ENCODE peak calls at places on chromosomes 6 and 20, in eight cellular contexts. T, C, X, Y, H, M, D and S are unnamed samples.

GRCh38 chr20:64131406-64131805 is 24.0 kb upstream of the NPBWR2 start:
- DNase-seq in T (no peak), C (no peak), X (no peak), Y (no peak), H (peak; percentile 1), M (no peak), D (no peak), S (no peak)

GRCh38 chr20:36308986-36309385 is 2.8 kb downstream of the DLGAP4 start:
- DNase-seq in T (peak; percentile 32), C (no peak), X (no peak), Y (no peak), H (no peak), M (no peak), D (no peak), S (no peak)

GRCh38 chr6:153503810-153504209 is 372.7 kb upstream of the RGS17 start:
- DNase-seq in T (peak; percentile 87), C (no peak), X (peak; percentile 36), Y (no peak), H (peak; percentile 13), M (no peak), D (no peak), S (peak; percentile 5)

GRCh38 chr6:90021701-90022100 is 127.4 kb downstream of the GJA10 start:
- DNase-seq in T (no peak), C (no peak), X (no peak), Y (no peak), H (no peak), M (no peak), D (no peak), S (no peak)

GRCh38 chr6:81694214-81694613 is 58.3 kb downstream of the TENT5A start:
- DNase-seq in T (no peak), C (no peak), X (no peak), Y (no peak), H (no peak), M (no peak), D (no peak), S (no peak)

GRCh38 chr6:43798688-43799444 is 28.9 kb downstream of the VEGFA start:
- DNase-seq in T (no peak), C (no peak), X (peak; percentile 76), Y (peak; percentile 47), H (no peak), M (peak; percentile 91), D (no peak), S (no peak)

GRCh38 chr6:148200302-148200701 is 142.3 kb upstream of the SASH1 start:
- DNase-seq in T (peak; percentile 24), C (no peak), X (peak; percentile 12), Y (no peak), H (no peak), M (no peak), D (no peak), S (no peak)

GRCh38 chr20:24079661-24080412 is 91.3 kb upstream of the GGTLC1 start:
- DNase-seq in T (no peak), C (no peak), X (no peak), Y (no peak), H (no peak), M (no peak), D (no peak), S (no peak)

GRCh38 chr6:19812512-19813119 is 24.6 kb upstream of the ID4 start:
- DNase-seq in T (peak; percentile 66), C (no peak), X (peak; percentile 8), Y (no peak), H (no peak), M (no peak), D (no peak), S (peak; percentile 8)

GRCh38 chr6:158642805-158643489 is 1.6 kb downstream of the DYNLT1 start:
- DNase-seq in T (no peak), C (no peak), X (no peak), Y (no peak), H (no peak), M (no peak), D (no peak), S (no peak)

GRCh38 chr6:127606131-127606562 is 29.2 kb downstream of the C6orf58 start:
- DNase-seq in T (peak; percentile 80), C (no peak), X (peak; percentile 44), Y (no peak), H (peak; percentile 61), M (no peak), D (no peak), S (peak; percentile 13)

GRCh38 chr6:107460074-107460631 is 789 bp upstream of the PDSS2 start:
- DNase-seq in T (peak; percentile 73), C (no peak), X (no peak), Y (no peak), H (no peak), M (no peak), D (no peak), S (no peak)

GRCh38 chr20:23795526-23795925 is 31.0 kb downstream of the CST2 start:
- DNase-seq in T (no peak), C (no peak), X (no peak), Y (no peak), H (no peak), M (no peak), D (no peak), S (no peak)

GRCh38 chr20:57843941-57844625 is 134.3 kb upstream of the PMEPA1 start:
- DNase-seq in T (no peak), C (no peak), X (no peak), Y (no peak), H (no peak), M (no peak), D (no peak), S (no peak)

GRCh38 chr6:163588211-163588919 is 173.8 kb downstream of the QKI start:
- DNase-seq in T (no peak), C (no peak), X (peak; percentile 29), Y (no peak), H (no peak), M (no peak), D (no peak), S (no peak)

GRCh38 chr20:33733654-33734576 is 2.1 kb downstream of the ZNF341 start:
- DNase-seq in T (peak; percentile 49), C (peak; percentile 37), X (no peak), Y (no peak), H (no peak), M (peak; percentile 62), D (peak; percentile 34), S (no peak)

GRCh38 chr6:14088600-14089168 is 28.9 kb upstream of the CD83 start:
- DNase-seq in T (no peak), C (no peak), X (no peak), Y (no peak), H (no peak), M (no peak), D (no peak), S (no peak)

GRCh38 chr20:23595941-23596340 is 9.8 kb downstream of the CST9 start:
- DNase-seq in T (no peak), C (no peak), X (no peak), Y (no peak), H (no peak), M (no peak), D (no peak), S (no peak)

GRCh38 chr20:25486377-25486776 is 78.9 kb downstream of the GINS1 start:
- DNase-seq in T (no peak), C (no peak), X (no peak), Y (no peak), H (no peak), M (no peak), D (no peak), S (no peak)

GRCh38 chr6:30727920-30728605 is 7.9 kb downstream of the TUBB start:
- DNase-seq in T (no peak), C (no peak), X (no peak), Y (no peak), H (no peak), M (no peak), D (no peak), S (no peak)
- TF ChIP-seq CTCF in T (no peak), C (no peak), X (no peak), Y (no peak), H (no peak), M (no peak), D (no peak), S (no peak)

GRCh38 chr20:38601216-38602184 is at the start of gene ARHGAP40:
- DNase-seq in T (peak; percentile 68), C (no peak), X (peak; percentile 62), Y (no peak), H (peak; percentile 49), M (no peak), D (no peak), S (peak; percentile 30)
- TF ChIP-seq CTCF in T (peak; percentile 30), C (peak; percentile 25), X (peak; percentile 41), Y (no peak), H (no peak), M (no peak), D (no peak), S (no peak)

GRCh38 chr6:167766986-167767714 is 59.6 kb upstream of the AFDN start:
- DNase-seq in T (no peak), C (no peak), X (peak; percentile 52), Y (no peak), H (no peak), M (no peak), D (no peak), S (no peak)
- TF ChIP-seq CTCF in T (no peak), C (no peak), X (peak; percentile 55), Y (no peak), H (no peak), M (peak; percentile 9), D (no peak), S (no peak)

GRCh38 chr20:62875419-62876355 is 14.1 kb upstream of the TCFL5 start:
- DNase-seq in T (peak; percentile 85), C (no peak), X (peak; percentile 95), Y (peak; percentile 37), H (peak; percentile 71), M (peak; percentile 75), D (peak; percentile 53), S (peak; percentile 74)
- TF ChIP-seq CTCF in T (no peak), C (no peak), X (peak; percentile 63), Y (peak; percentile 26), H (peak; percentile 18), M (peak; percentile 49), D (peak; percentile 56), S (no peak)

GRCh38 chr6:149335924-149336323 is 18.4 kb downstream of the TAB2 start:
- DNase-seq in T (no peak), C (no peak), X (no peak), Y (no peak), H (no peak), M (no peak), D (no peak), S (no peak)

GRCh38 chr6:149334682-149335160 is 17.2 kb downstream of the TAB2 start:
- DNase-seq in T (peak; percentile 41), C (no peak), X (no peak), Y (no peak), H (no peak), M (no peak), D (no peak), S (no peak)

GRCh38 chr6:149334201-149334600 is 16.7 kb downstream of the TAB2 start:
- DNase-seq in T (no peak), C (no peak), X (no peak), Y (no peak), H (no peak), M (no peak), D (no peak), S (no peak)

GRCh38 chr6:149337330-149337729 is 19.8 kb downstream of the TAB2 start:
- DNase-seq in T (no peak), C (no peak), X (no peak), Y (no peak), H (no peak), M (no peak), D (no peak), S (no peak)

DNA sequence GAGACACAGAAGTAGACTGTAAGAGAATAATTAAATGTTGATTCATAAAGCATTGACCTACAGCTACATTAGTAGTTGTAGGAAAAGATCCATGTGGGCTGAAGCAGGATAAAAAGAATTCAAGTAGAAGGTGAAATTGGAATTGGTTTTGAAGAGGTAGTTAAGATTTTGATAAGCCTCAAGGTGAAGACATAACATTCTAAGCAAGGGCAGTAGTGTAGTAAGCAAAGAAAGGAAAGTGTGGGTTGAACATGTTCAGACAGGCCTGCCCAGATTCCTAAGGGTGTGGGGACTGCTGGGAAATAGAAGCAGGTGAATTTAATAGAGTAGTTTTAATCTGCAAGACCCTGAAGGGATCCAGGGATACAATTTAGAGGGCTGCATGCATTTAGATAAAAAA is 19.0 kb downstream of the TAB2 start:
- DNase-seq in T (no peak), C (no peak), X (no peak), Y (no peak), H (no peak), M (no peak), D (no peak), S (no peak)
- TF ChIP-seq CTCF in T (no peak), C (no peak), X (no peak), Y (no peak), H (no peak), M (no peak), D (no peak), S (no peak)